ENCODE peak calls at places on chromosomes 5 and 9, in seven cellular contexts. I is T-cell; W is activated CD8-positive, alpha-beta T cell treated with anti-CD3 and anti-CD28 coated beads, Interleukin-2, amount 10 ng/mL, durations not matched to agents 7 days and 5 days; A is right atrium auricular region; S is Daoy; E is naive thymus-derived CD8-positive, alpha-beta T cell; K is non-pigmented ciliary epithelial cell. P is an unnamed sample.

GRCh38 chr5:141521244-141521781 is 32.4 kb downstream of the PCDHGC5 start:
- DNase-seq in I (no peak), W (no peak), A (no peak), S (peak; percentile 96), E (no peak), K (peak; percentile 98), P (no peak)

GRCh38 chr5:3835817-3836216 is 240.2 kb downstream of the IRX1 start:
- DNase-seq in I (no peak), W (no peak), A (no peak), S (no peak), E (no peak), K (no peak), P (no peak)

GRCh38 chr5:148653840-148654781 is at the start of gene HTR4:
- DNase-seq in I (no peak), W (no peak), A (no peak), S (peak; percentile 15), E (no peak), K (no peak), P (no peak)

GRCh38 chr5:171323806-171324632 is 15.0 kb downstream of the TLX3 start:
- DNase-seq in I (no peak), W (no peak), A (no peak), S (no peak), E (no peak), K (no peak), P (no peak)

GRCh38 chr9:136058152-136058483 is 37.0 kb downstream of the NACC2 start:
- DNase-seq in I (no peak), W (no peak), A (no peak), S (no peak), E (no peak), K (no peak), P (no peak)

GRCh38 chr5:141100243-141100805 is at the start of gene PCDHB3:
- DNase-seq in I (no peak), W (peak; percentile 39), A (no peak), S (peak; percentile 80), E (no peak), K (no peak), P (no peak)

GRCh38 chr5:172005708-172006377 is 595 bp downstream of the FBXW11 start:
- DNase-seq in I (peak; percentile 18), W (peak; percentile 32), A (no peak), S (peak; percentile 32), E (no peak), K (no peak), P (peak; percentile 11)

GRCh38 chr5:179699640-179700298 is 1.0 kb downstream of the CANX start:
- DNase-seq in I (no peak), W (peak; percentile 45), A (no peak), S (peak; percentile 22), E (no peak), K (no peak), P (no peak)

GRCh38 chr5:137613554-137614265 is 114.6 kb upstream of the SPOCK1 start:
- DNase-seq in I (no peak), W (no peak), A (no peak), S (peak; percentile 28), E (no peak), K (no peak), P (no peak)

GRCh38 chr9:75754090-75754489 is 136.4 kb upstream of the PCSK5 start:
- DNase-seq in I (no peak), W (no peak), A (no peak), S (no peak), E (no peak), K (no peak), P (no peak)

GRCh38 chr5:142432369-142432863 is 107.6 kb upstream of the SPRY4 start:
- DNase-seq in I (peak; percentile 28), W (peak; percentile 63), A (no peak), S (no peak), E (peak; percentile 42), K (no peak), P (no peak)

GRCh38 chr9:128009639-128010038 is 28.9 kb upstream of the EEIG1 start:
- DNase-seq in I (no peak), W (no peak), A (no peak), S (no peak), E (no peak), K (no peak), P (no peak)

GRCh38 chr5:113514263-113514590 is 733 bp downstream of the YTHDC2 start:
- DNase-seq in I (no peak), W (peak; percentile 39), A (no peak), S (no peak), E (no peak), K (no peak), P (no peak)

P was measured in CD4-positive, alpha-beta memory T cell.